ENCODE peak calls at places on chromosomes 1 and 21, in five cellular contexts. F is H9, C is MCF 10A, K is cardiac muscle cell, J is AG04450. L is an unnamed sample.

GRCh38 chr1:173117108-173117633 is 66.4 kb upstream of the TNFSF18 start:
- DNase-seq in K (no peak), C (no peak), F (no peak), J (no peak), L (no peak)

GRCh38 chr1:160070243-160071163 is 543 bp upstream of the KCNJ10 start:
- DNase-seq in F (peak), K (peak), C (no peak), J (no peak), L (peak)

GRCh38 chr1:47559944-47560695 is 122.3 kb downstream of the FOXD2 start:
- DNase-seq in F (no peak), C (no peak), J (no peak), K (peak), L (no peak)

GRCh38 chr1:110555807-110556470 is 37.0 kb upstream of the KCNA10 start:
- DNase-seq in C (peak), F (peak), J (no peak), K (no peak), L (no peak)

GRCh38 chr1:60697204-60697994 is 385.0 kb upstream of the NFIA start:
- DNase-seq in J (no peak), F (no peak), C (peak), K (no peak), L (no peak)

GRCh38 chr21:33364830-33365229 is 38.4 kb upstream of the IFNGR2 start:
- DNase-seq in K (no peak), C (no peak), F (no peak), J (no peak), L (no peak)

GRCh38 chr1:27598902-27599528 is 4.9 kb downstream of the AHDC1 start:
- DNase-seq in K (peak), J (no peak), C (peak), F (no peak), L (peak)

GRCh38 chr1:187003353-187003752 is 174.6 kb downstream of the PLA2G4A start:
- DNase-seq in J (no peak), C (no peak), K (no peak), F (no peak), L (no peak)

GRCh38 chr21:33403128-33403785 is at the start of gene IFNGR2:
- DNase-seq in K (peak), C (peak), J (no peak), F (no peak), L (peak)

GRCh38 chr1:201476670-201477344 is 7.8 kb upstream of the PHLDA3 start:
- DNase-seq in K (no peak), F (no peak), J (no peak), C (peak), L (no peak)

GRCh38 chr21:39484711-39485264 is 33.0 kb downstream of the SH3BGR start:
- DNase-seq in J (no peak), F (no peak), K (no peak), C (no peak), L (no peak)

GRCh38 chr1:65238010-65238409 is 71.3 kb upstream of the DNAJC6 start:
- DNase-seq in J (no peak), F (no peak), C (no peak), K (no peak), L (no peak)

GRCh38 chr21:45592626-45593134 is 50.4 kb upstream of the SLC19A1 start:
- DNase-seq in J (no peak), C (no peak), K (no peak), F (no peak), L (no peak)
- TF ChIP-seq CTCF in J (no peak), C (no peak), K (no peak), F (no peak), L (no peak)

GRCh38 chr1:243268751-243269460 is 13.1 kb downstream of the SDCCAG8 start:
- DNase-seq in C (no peak), K (peak), F (peak), J (no peak), L (no peak)
- TF ChIP-seq CTCF in C (no peak), K (no peak), F (no peak), J (peak), L (no peak)

GRCh38 chr1:212284332-212284743 is 872 bp upstream of the PPP2R5A start:
- DNase-seq in C (no peak), J (no peak), K (no peak), F (no peak), L (no peak)

GRCh38 chr1:212285685-212286436 is 651 bp downstream of the PPP2R5A start:
- DNase-seq in K (peak), C (peak), F (peak), J (no peak), L (peak)

GRCh38 chr1:212286437-212287131 is 1.4 kb downstream of the PPP2R5A start:
- DNase-seq in J (no peak), F (no peak), C (peak), K (peak), L (no peak)

GRCh38 chr1:212283741-212284140 is 1.5 kb upstream of the PPP2R5A start:
- DNase-seq in F (no peak), C (no peak), J (no peak), K (no peak), L (no peak)

GRCh38 chr1:212284744-212285684 is at the start of gene PPP2R5A:
- DNase-seq in K (peak), C (peak), J (peak), F (peak), L (peak)
- TF ChIP-seq CTCF in K (peak), C (peak), J (peak), F (peak), L (no peak)

DNA sequence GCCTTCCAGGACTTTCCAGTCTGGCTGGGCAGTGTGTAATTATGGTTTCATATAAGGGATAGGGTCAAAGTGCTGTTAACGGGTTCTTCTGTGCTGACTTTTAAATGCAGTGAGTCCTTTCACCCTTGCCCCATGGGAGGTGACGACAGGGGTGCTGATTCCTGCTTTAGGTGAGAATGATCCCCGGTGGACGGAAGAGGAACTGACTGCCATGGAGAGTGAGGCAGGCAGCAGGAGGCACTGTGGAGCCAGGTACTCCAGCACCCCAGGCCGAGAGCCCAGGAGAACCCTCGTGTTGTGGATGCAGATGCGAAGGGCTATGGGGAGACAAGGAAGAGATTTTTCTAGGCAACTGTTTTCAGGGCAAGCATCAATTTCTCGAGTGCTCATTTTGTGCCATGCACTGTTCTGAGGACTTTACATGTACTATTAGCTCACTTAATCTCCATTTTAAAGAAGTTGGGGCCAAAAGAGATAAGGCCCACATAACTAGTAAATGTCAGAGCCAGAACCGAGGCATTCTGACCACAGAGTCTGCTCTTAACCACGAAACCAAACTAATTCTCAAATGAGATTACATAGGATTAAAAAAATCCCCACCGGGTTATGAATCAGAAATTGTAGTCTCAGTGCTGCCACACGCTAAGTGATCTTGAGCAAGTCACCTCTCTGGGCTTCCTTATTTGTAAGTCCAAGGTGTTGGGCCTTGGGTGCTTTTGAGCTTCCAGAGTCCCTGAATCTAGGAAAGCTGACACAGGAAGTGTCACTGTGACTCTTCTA is 28.2 kb downstream of the STPG1 start:
- DNase-seq in C (peak), J (no peak), K (peak), F (peak), L (no peak)
- TF ChIP-seq CTCF in C (peak), J (peak), K (peak), F (peak), L (peak)

GRCh38 chr1:155695608-155696007 is 6.7 kb downstream of the DAP3 start:
- DNase-seq in J (no peak), C (no peak), K (no peak), F (no peak), L (no peak)
- TF ChIP-seq CTCF in J (no peak), C (no peak), K (no peak), F (no peak), L (no peak)

GRCh38 chr1:239084459-239085080 is 301.8 kb upstream of the CHRM3 start:
- DNase-seq in F (no peak), K (no peak), C (no peak), J (no peak), L (no peak)
- TF ChIP-seq CTCF in F (peak), K (no peak), C (no peak), J (no peak), L (no peak)

GRCh38 chr1:31977361-31978131 is 36.1 kb upstream of the KHDRBS1 start:
- DNase-seq in K (peak), F (peak), C (peak), J (peak), L (peak)
- TF ChIP-seq CTCF in K (peak), F (peak), C (no peak), J (peak), L (peak)